ENCODE peak calls at places on chromosomes 7 and 10, in seven cellular contexts. J is uterus, L is GM20000, K is heart left ventricle, D is HFFc6, T is A549, P is AG09319. X is an unnamed sample.
A peak's percentile ranks its signal among the peaks of the same experiment; 100 is the strongest.

GRCh38 chr7:88291401-88292173 is 15.1 kb downstream of the STEAP4 start:
- DNase-seq in J (no peak), L (no peak), K (no peak), D (no peak), T (peak; percentile 50), P (no peak), X (peak; percentile 97)

GRCh38 chr7:70384891-70385290 is 747.1 kb upstream of the GALNT17 start:
- DNase-seq in J (no peak), L (no peak), K (no peak), D (no peak), T (no peak), P (peak; percentile 7), X (peak; percentile 72)

GRCh38 chr7:37040330-37040729 is 316.0 kb upstream of the AOAH start:
- DNase-seq in J (no peak), L (no peak), K (no peak), D (peak; percentile 0), T (no peak), P (no peak), X (peak; percentile 26)

GRCh38 chr7:65907501-65908198 is 34.8 kb downstream of the VKORC1L1 start:
- DNase-seq in J (no peak), L (no peak), K (no peak), D (no peak), T (no peak), P (no peak), X (no peak)

GRCh38 chr10:130790339-130790738 is 521.2 kb downstream of the TCERG1L start:
- DNase-seq in J (no peak), L (no peak), K (no peak), D (no peak), T (no peak), P (no peak), X (peak; percentile 2)

GRCh38 chr10:48700071-48700470 is 15.4 kb downstream of the WDFY4 start:
- DNase-seq in J (no peak), L (no peak), K (no peak), D (no peak), T (no peak), P (no peak), X (no peak)

GRCh38 chr10:71598673-71599072 is 120.9 kb downstream of the C10orf105 start:
- DNase-seq in J (peak; percentile 75), L (no peak), K (peak; percentile 87), D (peak; percentile 34), T (no peak), P (peak; percentile 29), X (no peak)

GRCh38 chr10:29345144-29345892 is 56.4 kb downstream of the LYZL1 start:
- DNase-seq in J (no peak), L (no peak), K (no peak), D (no peak), T (no peak), P (no peak), X (no peak)

GRCh38 chr7:28988091-28988490 is 30.0 kb upstream of the TRIL start:
- DNase-seq in J (no peak), L (no peak), K (no peak), D (no peak), T (no peak), P (no peak), X (peak; percentile 22)

GRCh38 chr10:3782099-3782455 is 2.9 kb downstream of the KLF6 start:
- DNase-seq in J (no peak), L (peak; percentile 72), K (no peak), D (no peak), T (no peak), P (no peak), X (no peak)

GRCh38 chr7:24199978-24200377 is 84.0 kb upstream of the NPY start:
- DNase-seq in J (no peak), L (no peak), K (no peak), D (no peak), T (no peak), P (no peak), X (no peak)

GRCh38 chr10:103905441-103905840 is 12.5 kb downstream of the STN1 start:
- DNase-seq in J (no peak), L (no peak), K (no peak), D (no peak), T (no peak), P (no peak), X (no peak)

GRCh38 chr7:2517678-2518077 is 1.9 kb upstream of the LFNG start:
- DNase-seq in J (no peak), L (no peak), K (no peak), D (no peak), T (no peak), P (no peak), X (no peak)

GRCh38 chr10:5434017-5434753 is 21.8 kb downstream of the NET1 start:
- DNase-seq in J (no peak), L (no peak), K (no peak), D (peak; percentile 70), T (peak; percentile 73), P (no peak), X (peak; percentile 60)
- TF ChIP-seq CTCF in J (peak; percentile 57), L (no peak), K (peak; percentile 49), D (peak; percentile 85), T (peak; percentile 96), P (peak; percentile 70), X (peak; percentile 67)

GRCh38 chr7:42164946-42165345 is 72.1 kb downstream of the GLI3 start:
- DNase-seq in J (no peak), L (no peak), K (no peak), D (no peak), T (no peak), P (no peak), X (no peak)
- TF ChIP-seq CTCF in J (no peak), L (no peak), K (no peak), D (no peak), T (no peak), P (no peak), X (no peak)

DNA sequence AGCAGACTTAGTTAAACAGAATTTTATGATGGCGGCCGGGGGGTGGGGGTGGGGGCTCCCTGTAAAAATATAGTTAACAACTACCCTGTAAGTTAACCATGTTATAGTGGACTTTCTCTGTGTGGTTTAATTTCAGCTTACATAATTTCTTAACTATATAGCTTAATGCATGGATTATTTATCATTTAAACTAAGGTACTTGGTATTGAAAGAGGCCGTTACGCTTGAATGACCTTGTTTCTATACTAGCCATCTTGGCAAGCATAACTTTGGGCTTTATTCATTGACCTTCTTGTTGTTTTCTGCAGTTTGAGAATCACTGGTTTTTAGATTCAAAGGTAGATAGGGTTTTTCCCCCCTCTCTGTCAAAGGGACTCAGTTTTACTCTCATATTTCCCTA is 8.4 kb downstream of the EIF4EBP2 start:
- DNase-seq in J (no peak), L (no peak), K (no peak), D (no peak), T (no peak), P (no peak), X (no peak)
- TF ChIP-seq CTCF in J (no peak), L (no peak), K (no peak), D (no peak), T (no peak), P (no peak), X (no peak)

GRCh38 chr7:154785898-154786297 is 217.0 kb downstream of the PAXIP1 start:
- DNase-seq in J (no peak), L (no peak), K (no peak), D (no peak), T (no peak), P (no peak), X (no peak)

GRCh38 chr7:154791611-154792010 is 211.3 kb downstream of the PAXIP1 start:
- DNase-seq in J (no peak), L (no peak), K (no peak), D (no peak), T (no peak), P (no peak), X (no peak)

GRCh38 chr7:154794147-154794780 is 208.7 kb downstream of the PAXIP1 start:
- DNase-seq in J (no peak), L (peak; percentile 45), K (peak; percentile 57), D (no peak), T (no peak), P (no peak), X (no peak)

GRCh38 chr7:154792436-154793055 is 210.4 kb downstream of the PAXIP1 start:
- DNase-seq in J (no peak), L (no peak), K (no peak), D (no peak), T (no peak), P (no peak), X (no peak)

GRCh38 chr7:154789404-154789803 is 213.5 kb downstream of the PAXIP1 start:
- DNase-seq in J (no peak), L (no peak), K (no peak), D (no peak), T (peak; percentile 24), P (no peak), X (no peak)
- TF ChIP-seq CTCF in J (no peak), L (no peak), K (no peak), D (no peak), T (peak; percentile 8), P (no peak), X (no peak)

GRCh38 chr10:62662471-62662870 is 142.0 kb upstream of the ADO start:
- DNase-seq in J (no peak), L (no peak), K (no peak), D (no peak), T (no peak), P (no peak), X (no peak)

GRCh38 chr10:62671104-62671503 is 133.4 kb upstream of the ADO start:
- DNase-seq in J (no peak), L (no peak), K (no peak), D (no peak), T (no peak), P (no peak), X (no peak)

GRCh38 chr10:62665771-62666170 is 138.7 kb upstream of the ADO start:
- DNase-seq in J (no peak), L (no peak), K (no peak), D (no peak), T (no peak), P (no peak), X (no peak)

GRCh38 chr10:62669351-62669750 is 135.2 kb upstream of the ADO start:
- DNase-seq in J (no peak), L (no peak), K (no peak), D (no peak), T (no peak), P (no peak), X (no peak)

GRCh38 chr10:62666264-62666663 is 138.3 kb upstream of the ADO start:
- DNase-seq in J (no peak), L (no peak), K (no peak), D (no peak), T (no peak), P (no peak), X (peak; percentile 12)
- TF ChIP-seq CTCF in J (no peak), L (no peak), K (no peak), D (no peak), T (no peak), P (no peak), X (no peak)

DNA sequence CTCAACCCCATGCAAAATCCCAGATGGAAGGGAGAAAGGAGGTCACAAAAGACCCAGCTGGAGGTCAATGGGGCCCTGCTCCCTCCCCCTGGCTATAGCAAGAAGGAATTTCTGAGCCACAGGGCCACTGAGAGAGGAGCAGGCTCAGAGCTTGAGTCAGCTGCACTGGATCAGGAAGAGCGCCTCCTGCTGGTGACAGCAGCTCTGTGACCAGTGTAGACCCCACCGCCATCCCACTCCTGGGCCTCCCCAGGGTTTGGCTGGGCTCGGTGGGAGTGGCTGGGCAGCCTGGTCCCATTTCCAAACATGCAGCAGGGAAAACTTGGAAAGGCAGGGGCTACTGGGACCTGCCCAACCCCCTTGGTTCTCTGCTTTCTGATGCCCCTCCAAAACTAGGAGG is 31.5 kb upstream of the PRLHR start:
- DNase-seq in J (no peak), L (no peak), K (no peak), D (no peak), T (no peak), P (no peak), X (no peak)
- TF ChIP-seq CTCF in J (no peak), L (peak; percentile 51), K (no peak), D (peak; percentile 51), T (no peak), P (no peak), X (peak; percentile 27)

X was measured in bronchial epithelial cell.